ENCODE peak calls at places on chromosome 9, in five cellular contexts. I is neuronal stem cell, D is IMR-90, R is trophoblast cell, A is H1. Z is an unnamed sample.
A peak's percentile ranks its signal among the peaks of the same experiment; 100 is the strongest.

GRCh38 chr9:18970393-18970792 is 62.6 kb downstream of the SAXO1 start:
- DNase-seq in D (no peak), I (no peak), R (no peak), A (no peak), Z (no peak)

GRCh38 chr9:130846487-130847305 is 11.6 kb downstream of the ABL1 start:
- DNase-seq in I (no peak), A (no peak), R (no peak), D (peak; percentile 80), Z (no peak)

GRCh38 chr9:89051421-89051820 is 60.2 kb downstream of the S1PR3 start:
- DNase-seq in D (no peak), I (no peak), R (no peak), A (no peak), Z (no peak)

GRCh38 chr9:116907989-116908388 is 220.9 kb downstream of the TRIM32 start:
- DNase-seq in I (no peak), D (no peak), A (no peak), R (no peak), Z (no peak)

GRCh38 chr9:127776195-127776918 is 2.1 kb downstream of the SH2D3C start:
- DNase-seq in A (no peak), I (no peak), D (no peak), R (no peak), Z (peak; percentile 70)

GRCh38 chr9:101442248-101443136 is 6.9 kb upstream of the ALDOB start:
- DNase-seq in D (no peak), I (no peak), R (no peak), A (no peak), Z (peak; percentile 71)

GRCh38 chr9:121296213-121297127 is 28.5 kb downstream of the GSN start:
- DNase-seq in A (no peak), R (no peak), I (no peak), D (no peak), Z (no peak)

GRCh38 chr9:113274474-113275146 is 762 bp downstream of the CDC26 start:
- DNase-seq in I (peak; percentile 71), A (no peak), R (peak; percentile 93), D (peak; percentile 64), Z (peak; percentile 77)

GRCh38 chr9:110575952-110576351 is 3.6 kb downstream of the SVEP1 start:
- DNase-seq in A (no peak), R (peak; percentile 65), D (no peak), I (no peak), Z (no peak)

GRCh38 chr9:99356512-99356971 is 134.5 kb downstream of the SEC61B start:
- DNase-seq in R (peak; percentile 32), I (no peak), D (no peak), A (no peak), Z (no peak)

GRCh38 chr9:128394404-128395168 is 23.4 kb downstream of the URM1 start:
- DNase-seq in I (no peak), D (no peak), R (no peak), A (no peak), Z (no peak)

GRCh38 chr9:89359636-89360315 is 41.5 kb downstream of the SECISBP2 start:
- DNase-seq in I (no peak), R (no peak), D (peak; percentile 7), A (no peak), Z (no peak)

GRCh38 chr9:106890621-106891020 is 27.7 kb downstream of the ZNF462 start:
- DNase-seq in A (no peak), R (peak; percentile 42), I (no peak), D (no peak), Z (no peak)

GRCh38 chr9:134933076-134933659 is 15.5 kb upstream of the FCN1 start:
- DNase-seq in D (no peak), R (no peak), I (no peak), A (no peak), Z (no peak)

GRCh38 chr9:32350682-32351081 is 33.8 kb upstream of the ACO1 start:
- DNase-seq in A (no peak), I (no peak), R (peak; percentile 67), D (peak; percentile 17), Z (peak; percentile 33)

GRCh38 chr9:109903515-109904138 is 123.6 kb downstream of the PALM2AKAP2 start:
- DNase-seq in D (peak; percentile 83), A (peak; percentile 13), I (peak; percentile 48), R (peak; percentile 86), Z (peak; percentile 81)

GRCh38 chr9:21095561-21095960 is 17.8 kb upstream of the IFNB1 start:
- DNase-seq in R (peak; percentile 89), I (no peak), A (no peak), D (no peak), Z (no peak)

GRCh38 chr9:75083188-75083976 is 4.6 kb downstream of the NMRK1 start:
- DNase-seq in A (no peak), R (peak; percentile 49), I (no peak), D (no peak), Z (peak; percentile 94)

GRCh38 chr9:2016411-2017208 is 1.5 kb downstream of the SMARCA2 start:
- DNase-seq in I (peak; percentile 46), R (peak; percentile 79), A (no peak), D (peak; percentile 63), Z (peak; percentile 76)

GRCh38 chr9:127875306-127875966 is 2.0 kb downstream of the AK1 start:
- DNase-seq in A (no peak), R (no peak), D (peak; percentile 60), I (no peak), Z (no peak)

GRCh38 chr9:2153599-2154217 is 138.6 kb downstream of the SMARCA2 start:
- DNase-seq in I (no peak), D (no peak), A (no peak), R (no peak), Z (no peak)

GRCh38 chr9:121282309-121283071 is 14.5 kb downstream of the GSN start:
- DNase-seq in I (no peak), A (no peak), R (peak; percentile 42), D (peak; percentile 85), Z (no peak)

GRCh38 chr9:2726620-2727335 is 9.5 kb downstream of the KCNV2 start:
- DNase-seq in I (no peak), D (peak; percentile 45), R (no peak), A (no peak), Z (peak; percentile 62)

GRCh38 chr9:89961616-89962341 is 357.0 kb downstream of the GADD45G start:
- DNase-seq in D (peak; percentile 17), R (no peak), A (no peak), I (no peak), Z (no peak)

GRCh38 chr9:2093920-2094597 is 78.9 kb downstream of the SMARCA2 start:
- DNase-seq in R (peak; percentile 77), A (peak; percentile 15), D (peak; percentile 78), I (no peak), Z (peak; percentile 95)

GRCh38 chr9:78919701-78920100 is 622.8 kb downstream of the PSAT1 start:
- DNase-seq in R (peak; percentile 60), A (no peak), I (no peak), D (peak; percentile 20), Z (no peak)

GRCh38 chr9:129406278-129407225 is 214.3 kb downstream of the C9orf50 start:
- DNase-seq in D (no peak), A (no peak), I (no peak), R (peak; percentile 97), Z (no peak)

GRCh38 chr9:120730661-120731514 is 16.6 kb upstream of the MEGF9 start:
- DNase-seq in I (peak; percentile 44), R (no peak), D (peak; percentile 96), A (no peak), Z (peak; percentile 97)

GRCh38 chr9:75046725-75047345 is 18.7 kb upstream of the CARNMT1 start:
- DNase-seq in D (no peak), A (no peak), I (no peak), R (no peak), Z (no peak)

GRCh38 chr9:684950-685340 is 156.6 kb upstream of the DMRT1 start:
- DNase-seq in D (peak; percentile 88), A (no peak), I (no peak), R (peak; percentile 93), Z (no peak)
- H3K4me2 ChIP-seq in D (peak overlapping the region; percentile 80), A (no peak overlapping the region), I (no peak overlapping the region), R (peak overlapping the region; percentile 49), Z (no peak overlapping the region)

DNA sequence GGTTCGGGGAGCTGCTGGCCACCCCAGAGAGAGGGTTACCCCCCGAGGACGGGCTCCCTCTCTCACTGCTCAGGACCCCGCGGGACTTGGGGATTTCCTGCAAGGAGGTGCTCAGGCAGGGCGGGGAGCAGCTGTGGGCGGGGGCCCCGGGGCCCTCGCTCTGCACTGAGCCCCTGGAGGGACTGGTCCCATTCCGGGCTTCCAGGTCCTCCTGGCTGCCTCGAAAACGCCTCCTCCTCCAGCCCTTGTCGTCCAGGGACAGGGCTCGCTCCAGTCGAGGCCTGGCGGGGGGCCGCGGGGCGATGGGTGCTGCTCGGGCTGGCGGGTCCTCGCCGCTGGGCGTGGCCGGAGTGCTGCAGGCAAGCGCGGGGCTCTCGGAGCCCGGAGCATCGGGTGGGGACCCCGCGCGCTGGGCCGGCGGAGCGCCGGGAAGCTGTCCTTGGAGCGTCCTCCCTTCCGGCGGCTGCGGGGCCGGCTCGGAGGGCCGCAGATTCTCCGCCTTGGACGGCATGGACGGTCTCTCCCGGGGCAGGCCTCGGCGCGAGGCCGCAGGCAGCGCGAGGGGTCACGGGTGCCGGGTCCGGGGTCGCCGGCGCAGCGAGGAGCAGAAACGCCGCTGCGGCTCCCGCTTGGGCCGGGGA is 616 bp downstream of the INPP5E start:
- DNase-seq in D (peak; percentile 11), A (no peak), I (no peak), R (peak; percentile 28), Z (peak; percentile 26)
- H3K23ac ChIP-seq in D (peak overlapping the region; percentile 60), A (no peak overlapping the region), I (peak overlapping the region; percentile 73), R (no peak overlapping the region), Z (peak overlapping the region; percentile 66)

GRCh38 chr9:125476645-125477044 is 215.0 kb downstream of the GAPVD1 start:
- DNase-seq in R (no peak), I (no peak), A (no peak), D (no peak), Z (peak; percentile 48)

GRCh38 chr9:125475385-125475784 is 213.8 kb downstream of the GAPVD1 start:
- DNase-seq in D (no peak), A (no peak), I (no peak), R (no peak), Z (no peak)

GRCh38 chr9:125470767-125471580 is 209.3 kb downstream of the GAPVD1 start:
- DNase-seq in I (no peak), A (no peak), R (no peak), D (no peak), Z (peak; percentile 39)

GRCh38 chr9:125472562-125472925 is 210.9 kb downstream of the GAPVD1 start:
- DNase-seq in R (no peak), D (no peak), A (no peak), I (no peak), Z (no peak)

GRCh38 chr9:125472926-125473701 is 211.5 kb downstream of the GAPVD1 start:
- DNase-seq in D (peak; percentile 73), A (no peak), R (no peak), I (no peak), Z (peak; percentile 57)
- H3K4me2 ChIP-seq in D (peak overlapping the region; percentile 20), A (no peak overlapping the region), R (peak overlapping the region; percentile 29), I (no peak overlapping the region), Z (no peak overlapping the region)

GRCh38 chr9:69193685-69194032 is 19.6 kb downstream of the TJP2 start:
- DNase-seq in I (no peak), D (no peak), A (no peak), R (no peak), Z (peak; percentile 65)
- H3K23ac ChIP-seq in I (no peak overlapping the region), D (peak overlapping the region; percentile 88), A (no peak overlapping the region), R (no peak overlapping the region), Z (no peak overlapping the region)

GRCh38 chr9:33765411-33765810 is 29.9 kb upstream of the PRSS3 start:
- DNase-seq in A (no peak), R (peak; percentile 57), I (no peak), D (peak; percentile 70), Z (no peak)
- H3K4me2 ChIP-seq in A (no peak overlapping the region), R (no peak overlapping the region), I (no peak overlapping the region), D (no peak overlapping the region), Z (no peak overlapping the region)

DNA sequence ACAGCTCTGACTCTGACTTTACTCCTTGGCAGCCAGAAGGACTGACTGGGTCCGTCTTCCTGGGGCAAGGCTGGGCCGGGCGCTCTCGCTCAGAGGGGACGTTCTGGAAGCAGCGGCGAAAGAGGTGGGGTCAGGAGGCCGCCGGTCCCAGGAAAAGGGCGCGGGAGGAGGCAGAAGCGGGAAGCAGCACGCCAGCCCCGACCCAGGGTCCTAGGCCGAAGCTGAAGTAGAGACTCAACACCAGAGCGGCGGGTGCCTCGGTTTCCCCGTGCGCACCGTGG is 1.5 kb downstream of the SHB start:
- DNase-seq in R (no peak), I (no peak), A (no peak), D (no peak), Z (no peak)
- H3K23ac ChIP-seq in R (no peak overlapping the region), I (peak overlapping the region; percentile 82), A (no peak overlapping the region), D (peak overlapping the region; percentile 88), Z (peak overlapping the region; percentile 29)

Z was measured in mesendoderm.